ENCODE peak calls at places on chromosome 2, in seven cellular contexts. One of them, this sample, is unnamed.
A peak's percentile ranks its signal among the peaks of the same experiment; 100 is the strongest.

GRCh38 chr2:202752071-202752470 is 117.3 kb downstream of the FAM117B start:
- DNase-seq in IMR-90: no peak
- DNase-seq in neuronal stem cell: no peak
- DNase-seq in mesenchymal stem cell: no peak
- DNase-seq in trophoblast cell: no peak
- DNase-seq in mesendoderm: no peak
- DNase-seq in H1: no peak
- DNase-seq in this sample: no peak

GRCh38 chr2:3127279-3127690 is 250.3 kb downstream of the EIPR1 start:
- DNase-seq in mesenchymal stem cell: peak; percentile 1
- DNase-seq in IMR-90: no peak
- DNase-seq in neuronal stem cell: no peak
- DNase-seq in trophoblast cell: no peak
- DNase-seq in mesendoderm: no peak
- DNase-seq in H1: no peak
- DNase-seq in this sample: no peak

GRCh38 chr2:196535742-196536141 is 103.8 kb upstream of the CCDC150 start:
- DNase-seq in mesenchymal stem cell: no peak
- DNase-seq in mesendoderm: no peak
- DNase-seq in H1: no peak
- DNase-seq in IMR-90: no peak
- DNase-seq in trophoblast cell: no peak
- DNase-seq in neuronal stem cell: no peak
- DNase-seq in this sample: no peak

GRCh38 chr2:215567504-215567903 is 131.6 kb upstream of the FN1 start:
- DNase-seq in mesendoderm: no peak
- DNase-seq in trophoblast cell: no peak
- DNase-seq in H1: no peak
- DNase-seq in IMR-90: no peak
- DNase-seq in mesenchymal stem cell: no peak
- DNase-seq in neuronal stem cell: no peak
- DNase-seq in this sample: no peak

GRCh38 chr2:177584293-177584692 is 191.7 kb downstream of the AGPS start:
- DNase-seq in mesenchymal stem cell: no peak
- DNase-seq in neuronal stem cell: no peak
- DNase-seq in H1: no peak
- DNase-seq in mesendoderm: no peak
- DNase-seq in IMR-90: no peak
- DNase-seq in trophoblast cell: no peak
- DNase-seq in this sample: no peak

GRCh38 chr2:235293060-235293459 is 200.8 kb upstream of the AGAP1 start:
- DNase-seq in IMR-90: no peak
- DNase-seq in H1: no peak
- DNase-seq in mesenchymal stem cell: no peak
- DNase-seq in neuronal stem cell: no peak
- DNase-seq in mesendoderm: no peak
- DNase-seq in trophoblast cell: no peak
- DNase-seq in this sample: no peak

GRCh38 chr2:88873620-88874019 is 182.1 kb downstream of the RPIA start:
- DNase-seq in trophoblast cell: no peak
- DNase-seq in IMR-90: no peak
- DNase-seq in mesenchymal stem cell: no peak
- DNase-seq in mesendoderm: no peak
- DNase-seq in neuronal stem cell: no peak
- DNase-seq in H1: no peak
- DNase-seq in this sample: no peak

GRCh38 chr2:109675666-109676345 is 61.6 kb downstream of the SOWAHC start:
- DNase-seq in mesenchymal stem cell: no peak
- DNase-seq in mesendoderm: no peak
- DNase-seq in trophoblast cell: no peak
- DNase-seq in IMR-90: no peak
- DNase-seq in H1: no peak
- DNase-seq in neuronal stem cell: no peak
- DNase-seq in this sample: no peak

GRCh38 chr2:24046599-24046929 is 627 bp downstream of the WDCP start:
- DNase-seq in trophoblast cell: no peak
- DNase-seq in neuronal stem cell: no peak
- DNase-seq in mesenchymal stem cell: no peak
- DNase-seq in H1: no peak
- DNase-seq in IMR-90: no peak
- DNase-seq in mesendoderm: no peak
- DNase-seq in this sample: no peak

GRCh38 chr2:18546586-18546985 is 13.9 kb downstream of the RDH14 start:
- DNase-seq in mesendoderm: peak; percentile 36
- DNase-seq in IMR-90: peak; percentile 19
- DNase-seq in trophoblast cell: no peak
- DNase-seq in mesenchymal stem cell: peak; percentile 8
- DNase-seq in neuronal stem cell: no peak
- DNase-seq in H1: no peak
- DNase-seq in this sample: no peak

GRCh38 chr2:127219716-127220090 is 396 bp downstream of the CYP27C1 start:
- DNase-seq in IMR-90: no peak
- DNase-seq in neuronal stem cell: peak; percentile 45
- DNase-seq in trophoblast cell: no peak
- DNase-seq in mesenchymal stem cell: no peak
- DNase-seq in H1: no peak
- DNase-seq in mesendoderm: peak; percentile 60
- DNase-seq in this sample: peak; percentile 62

GRCh38 chr2:197255550-197255949 is 55.0 kb downstream of the ANKRD44 start:
- DNase-seq in H1: no peak
- DNase-seq in mesendoderm: peak; percentile 44
- DNase-seq in neuronal stem cell: peak; percentile 33
- DNase-seq in mesenchymal stem cell: peak; percentile 82
- DNase-seq in IMR-90: peak; percentile 55
- DNase-seq in trophoblast cell: peak; percentile 32
- DNase-seq in this sample: peak; percentile 54

GRCh38 chr2:15565392-15565791 is 4.3 kb upstream of the NBAS start:
- DNase-seq in H1: no peak
- DNase-seq in neuronal stem cell: no peak
- DNase-seq in IMR-90: no peak
- DNase-seq in trophoblast cell: no peak
- DNase-seq in mesendoderm: no peak
- DNase-seq in mesenchymal stem cell: no peak
- DNase-seq in this sample: no peak

GRCh38 chr2:172554352-172555271 is 1.3 kb upstream of the PDK1 start:
- DNase-seq in trophoblast cell: peak; percentile 31
- DNase-seq in neuronal stem cell: no peak
- DNase-seq in mesenchymal stem cell: no peak
- DNase-seq in mesendoderm: peak; percentile 96
- DNase-seq in IMR-90: no peak
- DNase-seq in H1: no peak
- DNase-seq in this sample: no peak

GRCh38 chr2:8168007-8168717 is 513.7 kb upstream of the ID2 start:
- DNase-seq in IMR-90: no peak
- DNase-seq in mesenchymal stem cell: no peak
- DNase-seq in H1: no peak
- DNase-seq in neuronal stem cell: no peak
- DNase-seq in mesendoderm: no peak
- DNase-seq in trophoblast cell: no peak
- DNase-seq in this sample: no peak

GRCh38 chr2:11024010-11024615 is 112.4 kb downstream of the KCNF1 start:
- DNase-seq in neuronal stem cell: no peak
- DNase-seq in IMR-90: no peak
- DNase-seq in mesendoderm: no peak
- DNase-seq in mesenchymal stem cell: no peak
- DNase-seq in trophoblast cell: no peak
- DNase-seq in H1: peak; percentile 44
- DNase-seq in this sample: no peak

DNA sequence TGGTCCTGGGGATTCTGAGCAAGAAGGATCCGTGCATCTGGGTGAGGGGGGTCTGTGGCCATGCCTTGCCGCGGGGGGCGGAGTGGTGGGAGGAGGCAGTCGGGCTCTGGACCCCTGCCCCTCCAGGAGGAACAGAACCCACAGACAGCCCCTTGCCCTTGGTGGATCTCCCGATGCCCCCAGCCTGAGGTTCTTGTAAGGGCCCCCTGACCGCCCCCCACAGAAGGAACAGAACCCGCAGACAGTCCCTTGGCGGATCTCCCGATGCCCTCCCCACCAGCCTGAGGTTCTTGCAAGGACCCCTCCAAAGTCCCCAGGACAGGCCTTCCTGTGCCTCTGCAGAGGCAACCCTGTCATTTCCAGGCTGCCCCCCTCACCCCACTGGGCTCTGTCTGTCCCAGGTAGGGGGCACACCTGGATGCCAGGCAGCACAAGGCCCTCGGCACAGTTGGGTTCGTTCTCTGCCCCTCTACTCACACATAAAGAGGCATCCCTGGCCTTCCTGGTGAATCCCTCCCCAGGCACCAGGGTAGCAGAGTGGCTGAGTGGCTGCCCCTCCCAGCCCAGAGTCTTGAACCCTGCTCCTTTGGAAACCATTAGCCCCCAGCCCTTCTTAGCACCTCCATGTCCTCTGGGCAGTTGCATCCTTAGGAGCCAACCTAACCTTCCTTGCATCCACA is 1.9 kb downstream of the GPC1 start:
- DNase-seq in mesendoderm: no peak
- DNase-seq in H1: no peak
- DNase-seq in mesenchymal stem cell: no peak
- DNase-seq in trophoblast cell: no peak
- DNase-seq in neuronal stem cell: no peak
- DNase-seq in IMR-90: no peak
- DNase-seq in this sample: no peak
- H3K4me2 ChIP-seq in mesendoderm: peak overlapping the region; percentile 0
- H3K4me2 ChIP-seq in H1: peak overlapping the region; percentile 68
- H3K4me2 ChIP-seq in mesenchymal stem cell: peak overlapping the region; percentile 87
- H3K4me2 ChIP-seq in trophoblast cell: peak overlapping the region; percentile 94
- H3K4me2 ChIP-seq in neuronal stem cell: no peak overlapping the region
- H3K4me2 ChIP-seq in IMR-90: peak overlapping the region; percentile 97
- H3K4me2 ChIP-seq in this sample: peak overlapping the region; percentile 59

GRCh38 chr2:148391324-148391723 is 253.2 kb upstream of the EPC2 start:
- DNase-seq in mesendoderm: no peak
- DNase-seq in neuronal stem cell: no peak
- DNase-seq in trophoblast cell: peak; percentile 52
- DNase-seq in H1: no peak
- DNase-seq in IMR-90: peak; percentile 86
- DNase-seq in mesenchymal stem cell: no peak
- DNase-seq in this sample: no peak
- H2BK5ac ChIP-seq in mesendoderm: no peak overlapping the region
- H2BK5ac ChIP-seq in neuronal stem cell: no peak overlapping the region
- H2BK5ac ChIP-seq in trophoblast cell: no peak overlapping the region
- H2BK5ac ChIP-seq in H1: no peak overlapping the region
- H2BK5ac ChIP-seq in IMR-90: peak overlapping the region; percentile 3
- H2BK5ac ChIP-seq in mesenchymal stem cell: no peak overlapping the region
- H2BK5ac ChIP-seq in this sample: no peak overlapping the region

GRCh38 chr2:160063895-160064577 is 1.6 kb upstream of the PLA2R1 start:
- DNase-seq in mesendoderm: no peak
- DNase-seq in IMR-90: no peak
- DNase-seq in neuronal stem cell: no peak
- DNase-seq in H1: no peak
- DNase-seq in trophoblast cell: no peak
- DNase-seq in mesenchymal stem cell: no peak
- DNase-seq in this sample: no peak
- H3K4me2 ChIP-seq in mesendoderm: no peak overlapping the region
- H3K4me2 ChIP-seq in IMR-90: no peak overlapping the region
- H3K4me2 ChIP-seq in neuronal stem cell: no peak overlapping the region
- H3K4me2 ChIP-seq in H1: no peak overlapping the region
- H3K4me2 ChIP-seq in trophoblast cell: no peak overlapping the region
- H3K4me2 ChIP-seq in mesenchymal stem cell: no peak overlapping the region
- H3K4me2 ChIP-seq in this sample: no peak overlapping the region

DNA sequence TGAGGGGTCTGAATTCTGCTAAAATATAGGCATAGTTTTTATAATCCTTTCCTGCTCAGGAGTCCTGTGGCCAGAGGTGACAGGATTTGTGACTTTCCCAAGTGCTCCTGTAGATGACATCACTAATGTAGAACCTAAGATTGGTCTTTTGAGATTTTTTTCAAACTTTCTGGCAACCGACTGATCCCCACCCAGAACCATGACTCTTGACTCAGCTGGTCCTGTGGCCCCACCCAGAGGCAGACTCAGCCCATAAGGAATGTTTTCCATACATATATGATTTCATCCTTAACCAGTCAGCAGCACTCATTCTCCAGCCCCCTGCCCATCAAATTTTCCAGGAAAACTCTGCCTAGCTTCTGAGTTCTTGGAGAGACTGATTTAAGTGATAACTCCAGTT is 46.8 kb downstream of the COMMD1 start:
- DNase-seq in neuronal stem cell: no peak
- DNase-seq in mesendoderm: no peak
- DNase-seq in IMR-90: no peak
- DNase-seq in H1: no peak
- DNase-seq in mesenchymal stem cell: no peak
- DNase-seq in trophoblast cell: no peak
- DNase-seq in this sample: no peak
- H2BK5ac ChIP-seq in neuronal stem cell: no peak overlapping the region
- H2BK5ac ChIP-seq in mesendoderm: no peak overlapping the region
- H2BK5ac ChIP-seq in IMR-90: no peak overlapping the region
- H2BK5ac ChIP-seq in H1: no peak overlapping the region
- H2BK5ac ChIP-seq in mesenchymal stem cell: no peak overlapping the region
- H2BK5ac ChIP-seq in trophoblast cell: no peak overlapping the region
- H2BK5ac ChIP-seq in this sample: no peak overlapping the region

GRCh38 chr2:12821656-12822055 is 104.9 kb downstream of the TRIB2 start:
- DNase-seq in IMR-90: no peak
- DNase-seq in H1: no peak
- DNase-seq in mesendoderm: no peak
- DNase-seq in trophoblast cell: no peak
- DNase-seq in neuronal stem cell: no peak
- DNase-seq in mesenchymal stem cell: no peak
- DNase-seq in this sample: no peak

GRCh38 chr2:12824304-12824761 is 107.6 kb downstream of the TRIB2 start:
- DNase-seq in mesendoderm: no peak
- DNase-seq in mesenchymal stem cell: peak; percentile 69
- DNase-seq in trophoblast cell: no peak
- DNase-seq in H1: no peak
- DNase-seq in IMR-90: peak; percentile 44
- DNase-seq in neuronal stem cell: no peak
- DNase-seq in this sample: no peak

GRCh38 chr2:12827721-12828120 is 111.0 kb downstream of the TRIB2 start:
- DNase-seq in mesenchymal stem cell: no peak
- DNase-seq in mesendoderm: no peak
- DNase-seq in trophoblast cell: peak; percentile 83
- DNase-seq in neuronal stem cell: no peak
- DNase-seq in IMR-90: no peak
- DNase-seq in H1: no peak
- DNase-seq in this sample: no peak

GRCh38 chr2:12826781-12827180 is 110.0 kb downstream of the TRIB2 start:
- DNase-seq in trophoblast cell: no peak
- DNase-seq in IMR-90: no peak
- DNase-seq in H1: no peak
- DNase-seq in mesendoderm: no peak
- DNase-seq in neuronal stem cell: no peak
- DNase-seq in mesenchymal stem cell: no peak
- DNase-seq in this sample: no peak

GRCh38 chr2:12824771-12825363 is 108.1 kb downstream of the TRIB2 start:
- DNase-seq in H1: no peak
- DNase-seq in neuronal stem cell: no peak
- DNase-seq in trophoblast cell: no peak
- DNase-seq in IMR-90: no peak
- DNase-seq in mesendoderm: no peak
- DNase-seq in mesenchymal stem cell: peak; percentile 44
- DNase-seq in this sample: no peak
- H3K4me2 ChIP-seq in H1: no peak overlapping the region
- H3K4me2 ChIP-seq in neuronal stem cell: no peak overlapping the region
- H3K4me2 ChIP-seq in trophoblast cell: no peak overlapping the region
- H3K4me2 ChIP-seq in IMR-90: peak overlapping the region; percentile 1
- H3K4me2 ChIP-seq in mesendoderm: no peak overlapping the region
- H3K4me2 ChIP-seq in mesenchymal stem cell: no peak overlapping the region
- H3K4me2 ChIP-seq in this sample: no peak overlapping the region

DNA sequence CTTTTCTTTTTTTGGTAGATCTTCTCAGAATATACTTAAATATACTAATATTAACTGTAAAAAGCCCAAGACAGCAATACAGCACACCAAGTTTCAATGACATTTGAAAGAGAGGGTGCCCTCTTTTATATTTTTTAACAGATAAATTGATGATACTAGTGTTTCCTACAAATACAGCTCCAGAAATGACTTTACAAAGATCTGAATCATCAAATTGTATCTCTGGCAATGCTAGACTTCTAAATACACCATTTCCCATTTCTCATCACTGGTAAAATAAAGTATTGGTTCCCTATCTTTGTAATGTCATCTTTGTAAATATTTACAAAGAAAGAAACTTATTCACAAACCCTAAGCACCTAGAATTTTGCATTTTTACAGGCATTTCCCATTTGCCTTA is 281.3 kb downstream of the EXOC6B start:
- DNase-seq in mesendoderm: no peak
- DNase-seq in H1: no peak
- DNase-seq in neuronal stem cell: no peak
- DNase-seq in IMR-90: no peak
- DNase-seq in trophoblast cell: no peak
- DNase-seq in mesenchymal stem cell: no peak
- DNase-seq in this sample: no peak
- H2BK5ac ChIP-seq in mesendoderm: no peak overlapping the region
- H2BK5ac ChIP-seq in H1: no peak overlapping the region
- H2BK5ac ChIP-seq in neuronal stem cell: no peak overlapping the region
- H2BK5ac ChIP-seq in IMR-90: no peak overlapping the region
- H2BK5ac ChIP-seq in trophoblast cell: no peak overlapping the region
- H2BK5ac ChIP-seq in mesenchymal stem cell: no peak overlapping the region
- H2BK5ac ChIP-seq in this sample: no peak overlapping the region

This sample was measured in H9.